ENCODE peak calls at places on chromosomes 16 and 17, in six cellular contexts. G is prostate gland, E is right cardiac atrium, R is cardiac muscle cell, L is H9, Q is small intestine. U is an unnamed sample.

GRCh38 chr17:77322534-77323412 is 182.0 kb downstream of the SEC14L1 start:
- DNase-seq in G (no peak), E (peak; percentile 95), R (peak; percentile 55), L (peak; percentile 70), Q (peak; percentile 80), U (no peak)

GRCh38 chr16:69073181-69073669 is 32.2 kb upstream of the HAS3 start:
- DNase-seq in G (no peak), E (no peak), R (no peak), L (no peak), Q (peak; percentile 46), U (no peak)

GRCh38 chr16:68999114-68999513 is 106.3 kb upstream of the HAS3 start:
- DNase-seq in G (no peak), E (no peak), R (no peak), L (no peak), Q (no peak), U (no peak)

GRCh38 chr16:85369741-85370528 is 243.2 kb upstream of the GSE1 start:
- DNase-seq in G (peak; percentile 34), E (peak; percentile 85), R (peak; percentile 51), L (peak; percentile 74), Q (peak; percentile 47), U (peak; percentile 40)

GRCh38 chr16:84315422-84315821 is 20.7 kb downstream of the WFDC1 start:
- DNase-seq in G (no peak), E (no peak), R (no peak), L (no peak), Q (no peak), U (no peak)

GRCh38 chr17:48961516-48962233 is 6.7 kb downstream of the GIP start:
- DNase-seq in G (no peak), E (no peak), R (peak; percentile 42), L (peak; percentile 87), Q (no peak), U (no peak)

GRCh38 chr17:44210342-44211192 is 8.9 kb downstream of the UBTF start:
- DNase-seq in G (peak; percentile 75), E (peak; percentile 96), R (peak; percentile 88), L (peak; percentile 98), Q (peak; percentile 82), U (peak; percentile 68)

GRCh38 chr17:17420035-17420434 is 56.8 kb upstream of the MED9 start:
- DNase-seq in G (no peak), E (peak; percentile 83), R (no peak), L (no peak), Q (no peak), U (no peak)

GRCh38 chr17:39601758-39602532 is 5.8 kb downstream of the NEUROD2 start:
- DNase-seq in G (no peak), E (no peak), R (no peak), L (peak; percentile 55), Q (no peak), U (no peak)

GRCh38 chr16:78894872-78895271 is 705.7 kb downstream of the MAF start:
- DNase-seq in G (peak; percentile 34), E (no peak), R (no peak), L (no peak), Q (peak; percentile 55), U (no peak)

GRCh38 chr17:82772026-82772425 is 20.2 kb downstream of the TBCD start:
- DNase-seq in G (peak; percentile 54), E (no peak), R (no peak), L (no peak), Q (peak; percentile 76), U (no peak)

GRCh38 chr16:1614226-1615102 is 2.3 kb downstream of the CRAMP1 start:
- DNase-seq in G (peak; percentile 18), E (peak; percentile 73), R (peak; percentile 68), L (no peak), Q (peak; percentile 15), U (no peak)

GRCh38 chr16:64615647-64616280 is 506.1 kb downstream of the CDH11 start:
- DNase-seq in G (no peak), E (peak; percentile 31), R (peak; percentile 63), L (peak; percentile 75), Q (no peak), U (peak; percentile 24)

GRCh38 chr16:87740909-87741424 is 24.8 kb downstream of the KLHDC4 start:
- DNase-seq in G (no peak), E (peak; percentile 73), R (no peak), L (no peak), Q (no peak), U (peak; percentile 81)

GRCh38 chr17:82520041-82520910 is 744 bp downstream of the FOXK2 start:
- DNase-seq in G (no peak), E (peak; percentile 69), R (peak; percentile 47), L (no peak), Q (no peak), U (peak; percentile 15)

GRCh38 chr17:78432226-78432894 is 53.9 kb downstream of the PGS1 start:
- DNase-seq in G (no peak), E (peak; percentile 63), R (no peak), L (no peak), Q (no peak), U (peak; percentile 46)

GRCh38 chr17:58631523-58632323 is 60.1 kb downstream of the TEX14 start:
- DNase-seq in G (peak; percentile 92), E (peak; percentile 97), R (peak; percentile 97), L (peak; percentile 97), Q (peak; percentile 96), U (peak; percentile 92)

GRCh38 chr17:12296120-12296727 is 275.5 kb downstream of the MAP2K4 start:
- DNase-seq in G (no peak), E (peak; percentile 48), R (peak; percentile 70), L (peak; percentile 46), Q (no peak), U (no peak)

GRCh38 chr17:6393368-6393952 is 41.5 kb downstream of the AIPL1 start:
- DNase-seq in G (no peak), E (no peak), R (no peak), L (no peak), Q (no peak), U (no peak)

GRCh38 chr17:28857848-28858360 is 3.1 kb downstream of the ERAL1 start:
- DNase-seq in G (no peak), E (no peak), R (no peak), L (no peak), Q (no peak), U (no peak)

DNA sequence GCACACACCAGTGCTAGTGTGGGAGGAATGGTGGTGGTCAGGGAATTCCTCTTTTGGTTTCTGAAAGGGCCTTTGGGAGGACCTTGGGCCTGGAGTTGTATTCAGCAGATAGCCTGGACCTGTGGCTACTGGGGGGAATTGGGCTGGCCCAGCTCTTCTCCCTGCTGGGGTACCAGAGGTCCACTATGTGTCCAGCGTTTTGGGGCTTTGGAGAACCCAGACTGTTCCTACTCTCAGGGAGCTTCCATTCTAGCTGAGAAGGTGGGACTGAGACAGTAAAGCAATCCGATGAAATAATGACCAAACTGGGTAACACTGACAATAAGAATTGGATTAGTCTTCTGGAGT is 2.4 kb downstream of the EPN3 start:
- DNase-seq in G (no peak), E (no peak), R (no peak), L (no peak), Q (no peak), U (no peak)
- H3K27ac ChIP-seq in G (peak overlapping the region; percentile 83), E (no peak overlapping the region), R (no peak overlapping the region), L (no peak overlapping the region), Q (peak overlapping the region; percentile 81), U (no peak overlapping the region)

DNA sequence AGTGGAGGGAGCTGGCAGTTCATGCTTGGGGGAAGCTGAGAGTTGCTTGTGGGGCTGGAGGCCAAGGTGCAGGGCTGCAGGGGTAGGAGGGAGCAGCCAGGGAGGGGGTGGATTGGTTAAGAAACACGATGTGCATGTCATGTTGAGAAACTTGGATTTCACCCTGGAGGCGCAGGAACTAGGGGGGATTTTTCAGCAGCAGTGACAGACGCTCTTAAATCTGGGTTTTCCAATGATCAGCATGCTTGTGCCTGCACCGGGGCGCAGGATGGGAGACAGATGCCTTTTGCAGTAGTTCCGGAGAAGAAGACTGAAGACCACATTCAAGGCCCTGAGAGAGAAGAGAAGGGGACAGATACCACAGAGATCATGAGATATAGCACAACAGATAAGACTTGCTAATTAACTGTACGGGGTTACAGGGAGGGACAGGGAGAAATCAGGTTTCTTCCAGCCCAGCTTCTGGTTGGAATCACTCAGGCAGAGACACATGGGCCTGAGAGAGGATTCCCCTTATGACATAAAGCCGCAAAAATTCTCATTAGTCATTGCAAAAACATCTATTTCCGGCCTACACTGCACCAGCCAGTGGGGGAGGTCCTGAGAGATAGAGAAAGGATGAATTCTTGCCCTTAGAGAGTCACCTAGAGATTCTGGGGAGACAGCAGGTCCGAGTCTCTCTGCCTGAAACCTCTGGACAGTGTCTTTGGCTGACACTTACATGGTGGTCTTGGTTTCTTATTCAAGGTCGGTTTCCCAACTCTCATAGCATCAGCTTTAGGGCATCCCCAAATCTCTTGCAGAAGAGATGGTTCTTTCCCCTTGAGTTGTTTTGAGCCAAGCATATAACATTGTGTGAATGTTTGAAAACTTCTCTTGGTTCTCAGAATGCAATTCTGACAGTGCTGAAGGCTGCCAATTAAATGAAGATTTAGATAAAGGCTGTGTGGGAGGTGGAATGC is 27.1 kb downstream of the CDH13 start:
- DNase-seq in G (no peak), E (no peak), R (peak; percentile 15), L (no peak), Q (peak; percentile 31), U (no peak)
- H3K27ac ChIP-seq in G (no peak overlapping the region), E (peak overlapping the region; percentile 54), R (no peak overlapping the region), L (no peak overlapping the region), Q (no peak overlapping the region), U (no peak overlapping the region)

DNA sequence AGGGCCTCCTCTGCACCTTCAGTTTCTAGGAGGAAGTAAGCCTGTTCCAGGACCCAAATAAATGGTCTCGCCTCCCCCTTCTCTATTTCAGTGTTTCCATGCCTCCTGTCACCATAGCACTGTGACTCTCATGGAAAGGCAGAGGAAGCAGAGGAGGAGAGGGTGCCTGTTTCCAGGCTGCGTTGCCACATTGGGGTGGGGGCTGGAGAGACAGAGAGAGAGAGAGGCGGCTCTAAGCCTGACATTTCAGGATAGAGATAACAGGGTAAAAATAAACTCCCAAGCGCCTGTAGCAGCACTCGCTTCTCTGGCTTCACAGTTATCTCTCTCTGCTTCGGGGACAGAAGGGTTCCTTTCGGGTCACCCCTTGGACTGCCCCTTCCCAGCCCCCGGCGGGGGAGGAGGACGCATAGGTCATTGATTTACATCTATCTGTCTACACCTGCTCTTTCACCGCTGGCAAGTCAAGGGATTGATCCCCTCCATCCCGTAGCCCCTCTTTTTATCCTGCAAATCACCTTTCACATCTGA is 71.2 kb upstream of the MRTFB start:
- DNase-seq in G (no peak), E (peak; percentile 79), R (peak; percentile 86), L (no peak), Q (no peak), U (no peak)
- H3K27ac ChIP-seq in G (no peak overlapping the region), E (peak overlapping the region; percentile 95), R (peak overlapping the region; percentile 68), L (no peak overlapping the region), Q (no peak overlapping the region), U (no peak overlapping the region)

GRCh38 chr17:8621585-8621984 is 8.9 kb downstream of the MYH10 start:
- DNase-seq in G (no peak), E (no peak), R (no peak), L (no peak), Q (no peak), U (no peak)
- H3K27ac ChIP-seq in G (no peak overlapping the region), E (peak overlapping the region; percentile 8), R (peak overlapping the region; percentile 53), L (no peak overlapping the region), Q (no peak overlapping the region), U (no peak overlapping the region)

GRCh38 chr17:27538156-27538955 is 82.1 kb downstream of the KSR1 start:
- DNase-seq in G (no peak), E (peak; percentile 19), R (no peak), L (no peak), Q (no peak), U (peak; percentile 36)
- H3K27ac ChIP-seq in G (no peak overlapping the region), E (no peak overlapping the region), R (no peak overlapping the region), L (no peak overlapping the region), Q (no peak overlapping the region), U (peak overlapping the region; percentile 51)

GRCh38 chr17:50483266-50483665 is 4.6 kb downstream of the RSAD1 start:
- DNase-seq in G (no peak), E (peak; percentile 55), R (no peak), L (no peak), Q (no peak), U (no peak)
- H3K27ac ChIP-seq in G (no peak overlapping the region), E (no peak overlapping the region), R (no peak overlapping the region), L (no peak overlapping the region), Q (no peak overlapping the region), U (no peak overlapping the region)

U was measured in substantia nigra.